ENCODE peak calls at places on chromosome 13, in nine cellular contexts. F is transverse colon, J is heart right ventricle, V is uterus, Z is IMR-90, M is A673, H is keratinocyte, N is heart left ventricle, I is left ventricle myocardium inferior. K is an unnamed sample.

GRCh38 chr13:48585456-48585840 is 52.6 kb upstream of the RCBTB2 start:
- DNase-seq in Z (no peak), N (no peak), V (no peak), H (no peak), J (peak), I (no peak), F (peak), M (no peak), K (no peak)

GRCh38 chr13:65505941-65506340 is 1724.2 kb downstream of the PCDH9 start:
- DNase-seq in Z (no peak), M (no peak), I (no peak), N (no peak), J (no peak), H (no peak), F (no peak), V (no peak), K (no peak)

GRCh38 chr13:78600317-78600899 is 2.9 kb downstream of the POU4F1 start:
- DNase-seq in J (no peak), M (no peak), H (no peak), V (no peak), I (no peak), F (no peak), N (no peak), Z (no peak), K (no peak)

GRCh38 chr13:91572439-91572838 is 174.0 kb downstream of the GPC5 start:
- DNase-seq in Z (peak), F (no peak), V (no peak), M (no peak), H (no peak), J (no peak), N (no peak), I (no peak), K (no peak)

GRCh38 chr13:101749584-101749983 is 297.1 kb downstream of the ITGBL1 start:
- DNase-seq in H (no peak), I (no peak), M (no peak), J (no peak), F (no peak), N (no peak), V (no peak), Z (no peak), K (no peak)

GRCh38 chr13:72217142-72217541 is 350.1 kb upstream of the DACH1 start:
- DNase-seq in V (no peak), I (no peak), M (no peak), F (no peak), Z (no peak), J (no peak), N (no peak), H (no peak), K (no peak)

GRCh38 chr13:21670006-21670882 is 629 bp upstream of the FGF9 start:
- DNase-seq in M (peak), I (peak), N (peak), Z (peak), V (peak), J (peak), F (peak), H (no peak), K (peak)

GRCh38 chr13:45325806-45326205 is 15.2 kb downstream of the TPT1 start:
- DNase-seq in V (no peak), I (peak), N (peak), H (no peak), Z (peak), J (peak), F (no peak), M (no peak), K (no peak)

GRCh38 chr13:72295173-72295572 is 428.2 kb upstream of the DACH1 start:
- DNase-seq in H (no peak), Z (no peak), F (no peak), I (no peak), J (no peak), M (no peak), V (no peak), N (no peak), K (no peak)

GRCh38 chr13:70203661-70204229 is 95.5 kb upstream of the KLHL1 start:
- DNase-seq in F (no peak), M (no peak), V (no peak), J (no peak), H (no peak), I (no peak), N (no peak), Z (no peak), K (no peak)

GRCh38 chr13:27918918-27919255 is 913 bp upstream of the PDX1 start:
- DNase-seq in J (no peak), M (no peak), I (no peak), H (no peak), N (no peak), F (no peak), Z (no peak), V (no peak), K (no peak)

GRCh38 chr13:24264976-24265375 is 44.4 kb upstream of the C1QTNF9 start:
- DNase-seq in H (no peak), F (peak), I (no peak), V (no peak), N (no peak), J (no peak), M (no peak), Z (no peak), K (peak)

GRCh38 chr13:61838568-61838967 is 422.9 kb upstream of the PCDH20 start:
- DNase-seq in H (no peak), V (no peak), J (no peak), M (no peak), Z (no peak), I (no peak), F (no peak), N (no peak), K (no peak)

GRCh38 chr13:35349673-35350278 is 126.7 kb downstream of the MAB21L1 start:
- DNase-seq in J (no peak), H (no peak), V (no peak), Z (no peak), F (no peak), N (no peak), I (no peak), M (no peak), K (no peak)

GRCh38 chr13:41603917-41604316 is 146.6 kb downstream of the RGCC start:
- DNase-seq in F (no peak), M (peak), N (peak), I (no peak), Z (peak), J (no peak), H (peak), V (no peak), K (no peak)

GRCh38 chr13:25771641-25772478 is 280.0 kb downstream of the SHISA2 start:
- DNase-seq in M (peak), N (no peak), H (peak), V (no peak), I (no peak), Z (no peak), J (no peak), F (no peak), K (no peak)

GRCh38 chr13:36912369-36912768 is 7.7 kb downstream of the SMAD9 start:
- DNase-seq in V (no peak), N (no peak), I (no peak), M (no peak), F (no peak), H (no peak), J (no peak), Z (no peak), K (no peak)

GRCh38 chr13:38879278-38879677 is 111.4 kb downstream of the STOML3 start:
- DNase-seq in H (no peak), N (no peak), I (no peak), M (no peak), Z (no peak), V (no peak), F (no peak), J (no peak), K (no peak)

GRCh38 chr13:102903659-102904407 is 58.0 kb downstream of the ERCC5 start:
- DNase-seq in F (no peak), H (no peak), Z (peak), M (peak), I (no peak), N (no peak), J (no peak), V (no peak), K (no peak)
- TF ChIP-seq CTCF in F (peak), H (peak), Z (peak), M (peak), I (peak), N (peak), J (peak), V (peak), K (peak)

GRCh38 chr13:43036386-43037220 is 13.2 kb downstream of the DNAJC15 start:
- DNase-seq in N (peak), J (peak), F (no peak), Z (no peak), V (peak), M (no peak), I (peak), H (no peak), K (no peak)
- H3K4me3 ChIP-seq in N (peak), J (peak), F (no peak), Z (no peak), V (no peak), M (no peak), I (peak), H (no peak), K (no peak)

GRCh38 chr13:94535231-94535630 is 55.7 kb upstream of the DCT start:
- DNase-seq in Z (no peak), F (no peak), J (no peak), I (no peak), V (no peak), M (no peak), H (no peak), N (no peak), K (no peak)
- H3K27ac ChIP-seq in Z (no peak), F (no peak), J (no peak), I (no peak), V (no peak), M (no peak), H (no peak), N (no peak), K (no peak)

DNA sequence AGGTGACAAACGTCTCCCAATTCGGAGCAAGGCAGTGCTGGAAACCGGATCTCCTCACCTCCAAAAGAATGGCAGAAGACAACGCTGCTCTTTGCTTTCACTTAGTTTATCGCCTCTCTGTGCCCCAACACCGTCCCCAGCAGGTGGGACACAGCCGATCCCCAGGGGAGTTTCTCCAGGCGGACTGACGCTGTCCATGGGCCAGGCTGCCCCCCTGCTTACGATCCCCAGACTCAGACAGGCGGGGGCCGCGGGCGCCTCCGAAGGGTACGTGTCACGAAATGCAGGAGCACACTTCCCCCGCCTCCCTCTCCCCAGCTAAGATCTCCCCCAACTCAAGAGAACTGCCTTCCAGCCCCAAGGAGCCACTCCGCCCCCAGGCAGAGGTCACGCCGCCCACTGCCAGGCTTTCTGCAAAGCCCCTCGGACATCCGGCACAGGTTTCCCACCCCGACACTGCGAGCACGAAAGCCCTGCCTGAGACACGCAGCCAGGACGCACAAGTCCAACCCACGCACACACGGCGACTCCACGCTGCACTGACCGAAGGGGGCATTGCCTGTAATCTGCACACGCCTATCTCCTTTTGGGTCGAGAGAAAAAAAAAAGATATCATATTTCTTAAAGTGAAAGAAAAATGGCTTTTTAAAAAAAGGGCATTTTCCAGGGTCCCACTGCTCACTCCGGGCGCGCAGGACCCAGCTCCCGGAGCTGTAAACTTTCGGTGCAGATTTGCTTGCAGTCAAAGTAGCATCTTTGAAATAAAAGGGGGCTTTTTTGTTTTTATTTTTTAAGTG is 1.9 kb downstream of the SPRY2 start:
- DNase-seq in H (no peak), N (peak), J (peak), V (peak), F (peak), M (peak), I (peak), Z (peak), K (peak)
- TF ChIP-seq CTCF in H (peak), N (peak), J (peak), V (no peak), F (peak), M (peak), I (peak), Z (peak), K (no peak)

DNA sequence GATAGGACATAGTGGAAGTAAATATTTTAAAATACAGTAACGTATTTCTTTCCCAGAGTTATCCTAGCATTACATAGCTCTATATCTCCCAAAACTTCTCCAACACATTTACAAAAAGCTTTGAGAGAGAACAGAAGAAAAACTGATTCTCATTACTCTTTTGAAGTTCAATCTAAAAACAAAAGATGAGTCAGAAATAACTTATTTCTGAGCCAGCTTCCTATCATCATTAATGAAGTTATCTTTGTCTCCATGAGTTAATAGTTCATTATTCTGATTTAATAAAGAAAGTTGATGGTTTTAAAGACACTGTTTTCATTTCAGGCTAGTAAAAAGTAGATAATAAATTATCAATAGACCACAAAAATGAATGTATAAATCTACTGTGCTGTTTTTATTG is 446.7 kb upstream of the SPRY2 start:
- DNase-seq in N (no peak), V (no peak), I (no peak), Z (no peak), M (no peak), H (no peak), J (no peak), F (no peak), K (no peak)
- H3K4me3 ChIP-seq in N (no peak), V (no peak), I (no peak), Z (no peak), M (no peak), H (no peak), J (no peak), F (no peak), K (no peak)

GRCh38 chr13:31517599-31517998 is 221.7 kb upstream of the RXFP2 start:
- DNase-seq in J (no peak), N (no peak), F (no peak), V (no peak), I (no peak), M (no peak), Z (no peak), H (no peak), K (no peak)
- H3K27ac ChIP-seq in J (no peak), N (no peak), F (no peak), V (no peak), I (no peak), M (no peak), Z (no peak), H (no peak), K (no peak)

GRCh38 chr13:113724780-113725315 is 34.2 kb upstream of the TMEM255B start:
- DNase-seq in F (peak), H (no peak), J (peak), I (peak), N (peak), Z (peak), V (peak), M (peak), K (peak)
- TF ChIP-seq CTCF in F (peak), H (peak), J (peak), I (peak), N (peak), Z (peak), V (peak), M (peak), K (peak)

GRCh38 chr13:99984134-99984462 is 2.5 kb downstream of the ZIC2 start:
- DNase-seq in N (no peak), F (no peak), V (no peak), Z (no peak), M (peak), H (no peak), J (no peak), I (no peak), K (no peak)
- H3K4me3 ChIP-seq in N (no peak), F (no peak), V (no peak), Z (no peak), M (peak), H (no peak), J (no peak), I (no peak), K (no peak)

GRCh38 chr13:110270507-110270906 is 36.5 kb downstream of the COL4A1 start:
- DNase-seq in J (no peak), I (no peak), H (no peak), N (no peak), M (no peak), F (no peak), Z (no peak), V (no peak), K (peak)

GRCh38 chr13:110266983-110267382 is 40.0 kb downstream of the COL4A1 start:
- DNase-seq in F (no peak), M (no peak), H (no peak), I (no peak), Z (no peak), V (no peak), J (no peak), N (no peak), K (no peak)

GRCh38 chr13:110268061-110268460 is 38.9 kb downstream of the COL4A1 start:
- DNase-seq in F (no peak), I (no peak), M (no peak), Z (no peak), V (no peak), H (no peak), N (no peak), J (no peak), K (no peak)

GRCh38 chr13:110269509-110270185 is 37.3 kb downstream of the COL4A1 start:
- DNase-seq in J (no peak), M (no peak), I (no peak), F (no peak), H (no peak), V (no peak), Z (no peak), N (no peak), K (no peak)

GRCh38 chr13:110268576-110269185 is 38.3 kb downstream of the COL4A1 start:
- DNase-seq in H (no peak), N (no peak), Z (no peak), M (no peak), J (no peak), V (no peak), F (no peak), I (no peak), K (peak)
- H3K27ac ChIP-seq in H (no peak), N (peak), Z (no peak), M (no peak), J (no peak), V (no peak), F (no peak), I (peak), K (peak)

GRCh38 chr13:59318320-59318930 is 845.3 kb downstream of the DIAPH3 start:
- DNase-seq in J (peak), M (peak), Z (peak), V (no peak), N (peak), H (peak), I (peak), F (peak), K (peak)
- TF ChIP-seq CTCF in J (peak), M (peak), Z (peak), V (peak), N (peak), H (peak), I (peak), F (peak), K (peak)